ENCODE peak calls at places on chromosomes 2 and 18, in eight cellular contexts. O is CD8-positive, alpha-beta T cell; M is fibroblast of pulmonary artery; G is NB4; W is endodermal cell; A is Peyer's patch; J is RWPE1; L is activated T-cell treated with anti-CD3 and anti-CD28 coated beads for 1 hour. N is an unnamed sample.

GRCh38 chr2:67650292-67651133 is 253.4 kb downstream of the ETAA1 start:
- DNase-seq in W (peak), J (peak), L (no peak), A (peak), M (peak), O (no peak), G (peak), N (no peak)

GRCh38 chr18:49447810-49448745 is 12.4 kb downstream of the DYM start:
- DNase-seq in G (peak), L (peak), W (peak), M (peak), A (no peak), J (peak), O (peak), N (peak)

GRCh38 chr2:44118257-44118656 is 50.4 kb upstream of the PPM1B start:
- DNase-seq in J (no peak), G (peak), W (no peak), L (no peak), M (peak), A (no peak), O (no peak), N (no peak)

GRCh38 chr2:58240595-58240937 is 559 bp downstream of the FANCL start:
- DNase-seq in W (no peak), O (no peak), A (no peak), M (no peak), G (no peak), J (peak), L (no peak), N (no peak)

GRCh38 chr2:240604291-240604938 is 17.9 kb downstream of the CAPN10 start:
- DNase-seq in L (no peak), W (peak), O (no peak), A (peak), G (peak), J (peak), M (peak), N (no peak)

GRCh38 chr2:237421542-237422047 is 7.6 kb upstream of the COL6A3 start:
- DNase-seq in G (peak), O (peak), W (peak), L (peak), J (peak), M (peak), A (peak), N (peak)

GRCh38 chr2:41930807-41931566 is 116.8 kb upstream of the PKDCC start:
- DNase-seq in L (no peak), M (no peak), O (no peak), J (peak), A (no peak), W (no peak), G (no peak), N (no peak)

GRCh38 chr2:63047534-63048281 is 2.9 kb upstream of the OTX1 start:
- DNase-seq in W (peak), A (peak), L (no peak), O (no peak), G (peak), M (no peak), J (no peak), N (no peak)

GRCh38 chr2:120609826-120610395 is 125.8 kb upstream of the GLI2 start:
- DNase-seq in M (no peak), G (no peak), W (no peak), A (no peak), L (no peak), J (no peak), O (no peak), N (no peak)

GRCh38 chr2:166762746-166763145 is 125.5 kb upstream of the XIRP2 start:
- DNase-seq in J (no peak), A (no peak), W (no peak), G (no peak), M (no peak), L (no peak), O (no peak), N (no peak)

GRCh38 chr2:172098650-172099471 is 3.8 kb downstream of the DLX2 start:
- DNase-seq in A (peak), G (peak), W (peak), M (peak), L (no peak), O (no peak), J (no peak), N (no peak)

GRCh38 chr2:195027947-195028346 is 629.1 kb upstream of the SLC39A10 start:
- DNase-seq in L (no peak), M (no peak), J (no peak), A (no peak), O (no peak), W (peak), G (no peak), N (no peak)

GRCh38 chr18:47265197-47265596 is 13.7 kb upstream of the SKOR2 start:
- DNase-seq in L (no peak), G (no peak), M (peak), W (no peak), O (no peak), J (no peak), A (no peak), N (no peak)

GRCh38 chr18:24839991-24840390 is 379.6 kb downstream of the HRH4 start:
- DNase-seq in G (no peak), J (no peak), M (no peak), W (no peak), A (no peak), O (no peak), L (no peak), N (no peak)

GRCh38 chr18:41974661-41975286 is 19.7 kb downstream of the PIK3C3 start:
- DNase-seq in W (no peak), O (no peak), A (no peak), M (no peak), J (no peak), L (no peak), G (no peak), N (no peak)

GRCh38 chr2:102143450-102143985 is 972 bp downstream of the IL1R1 start:
- DNase-seq in W (peak), A (no peak), G (no peak), O (no peak), L (no peak), M (peak), J (no peak), N (no peak)

GRCh38 chr18:44130365-44130942 is 550.2 kb upstream of the SETBP1 start:
- DNase-seq in M (peak), W (peak), O (no peak), A (no peak), J (peak), L (no peak), G (peak), N (no peak)

GRCh38 chr2:239856620-239857285 is 168.4 kb downstream of the NDUFA10 start:
- DNase-seq in L (no peak), M (no peak), O (no peak), J (no peak), W (peak), G (no peak), A (no peak), N (no peak)

GRCh38 chr18:24176727-24177416 is 38.0 kb downstream of the CABYR start:
- DNase-seq in G (peak), A (peak), O (peak), L (peak), J (peak), M (peak), W (peak), N (peak)

GRCh38 chr2:201661366-201661765 is 18.1 kb upstream of the TMEM237 start:
- DNase-seq in A (no peak), O (no peak), M (peak), L (no peak), G (peak), W (no peak), J (no peak), N (no peak)

GRCh38 chr2:55843096-55843991 is 80.2 kb downstream of the EFEMP1 start:
- DNase-seq in W (no peak), O (no peak), A (no peak), M (peak), L (no peak), G (no peak), J (peak), N (no peak)

GRCh38 chr18:47775961-47776360 is 154.5 kb downstream of the SMAD2 start:
- DNase-seq in O (no peak), G (no peak), L (no peak), W (no peak), M (peak), A (no peak), J (no peak), N (no peak)

GRCh38 chr2:44244135-44244871 is 31.0 kb upstream of the SLC3A1 start:
- DNase-seq in O (peak), A (no peak), W (peak), G (peak), L (peak), M (peak), J (peak), N (peak)

GRCh38 chr2:207483477-207483876 is 46.3 kb upstream of the CREB1 start:
- DNase-seq in L (no peak), O (no peak), J (no peak), W (no peak), A (no peak), M (no peak), G (no peak), N (no peak)

GRCh38 chr2:192029089-192029488 is 165.6 kb downstream of the TMEFF2 start:
- DNase-seq in O (no peak), W (peak), M (peak), A (no peak), G (peak), J (no peak), L (no peak), N (no peak)

GRCh38 chr2:196718796-196719564 is 79.5 kb downstream of the CCDC150 start:
- DNase-seq in J (no peak), M (peak), A (peak), L (no peak), G (peak), W (peak), O (no peak), N (no peak)

GRCh38 chr18:25314824-25315223 is 37.1 kb downstream of the ZNF521 start:
- DNase-seq in W (no peak), A (no peak), M (no peak), L (no peak), G (no peak), J (no peak), O (no peak), N (no peak)

GRCh38 chr2:241891988-241892298 is 22.4 kb downstream of the RTP5 start:
- DNase-seq in W (no peak), O (no peak), J (no peak), M (no peak), G (no peak), L (no peak), A (no peak), N (no peak)

GRCh38 chr2:98242006-98242405 is 104.2 kb upstream of the CNGA3 start:
- DNase-seq in L (no peak), M (no peak), W (no peak), G (no peak), J (no peak), A (no peak), O (no peak), N (no peak)

GRCh38 chr2:105519516-105519915 is 120.7 kb upstream of the FHL2 start:
- DNase-seq in O (no peak), J (no peak), L (no peak), G (no peak), A (no peak), M (no peak), W (no peak), N (no peak)